ENCODE peak calls at places on chromosomes 13 and 19, in nine cellular contexts. J, M, C, Z, T, I, P, B and X are unnamed samples.

GRCh38 chr19:48254529-48254970 is 1.2 kb downstream of the CARD8 start:
- DNase-seq in T (no peak), M (no peak), I (no peak), B (no peak), P (no peak), Z (no peak), J (no peak), C (no peak), X (no peak)

GRCh38 chr13:27257233-27257568 is 5.8 kb downstream of the RPL21 start:
- DNase-seq in I (no peak), P (no peak), C (no peak), T (no peak), M (no peak), J (no peak), Z (no peak), B (no peak), X (no peak)

GRCh38 chr13:113445791-113446487 is 7.3 kb downstream of the ADPRHL1 start:
- DNase-seq in Z (no peak), B (no peak), M (no peak), I (no peak), T (no peak), J (no peak), C (no peak), P (no peak), X (no peak)

GRCh38 chr13:37618554-37618953 is 20.0 kb upstream of the POSTN start:
- DNase-seq in B (no peak), J (peak), Z (peak), T (no peak), I (peak), C (peak), M (no peak), P (no peak), X (peak)

GRCh38 chr19:21749090-21749489 is 18.3 kb downstream of the ZNF100 start:
- DNase-seq in P (no peak), M (no peak), I (peak), B (no peak), C (peak), Z (peak), J (peak), T (no peak), X (peak)

GRCh38 chr13:60654405-60654804 is 257.4 kb downstream of the TDRD3 start:
- DNase-seq in P (peak), J (peak), M (peak), T (no peak), C (no peak), Z (peak), B (peak), I (no peak), X (no peak)

GRCh38 chr13:74093691-74094090 is 40.5 kb downstream of the KLF12 start:
- DNase-seq in J (no peak), T (no peak), P (no peak), Z (no peak), M (no peak), I (peak), B (no peak), C (peak), X (no peak)

GRCh38 chr13:30186644-30187431 is 120.5 kb downstream of the KATNAL1 start:
- DNase-seq in P (no peak), C (peak), I (peak), T (no peak), J (no peak), Z (no peak), M (no peak), B (no peak), X (no peak)

GRCh38 chr13:114199961-114200672 is 21.1 kb downstream of the CFAP97D2 start:
- DNase-seq in M (no peak), P (no peak), I (no peak), T (peak), C (no peak), J (no peak), Z (no peak), B (no peak), X (no peak)

GRCh38 chr13:44259045-44260042 is 114.3 kb upstream of the SERP2 start:
- DNase-seq in M (peak), B (peak), T (no peak), C (peak), I (peak), P (no peak), J (peak), Z (peak), X (no peak)

GRCh38 chr19:19119325-19120237 is 18.7 kb downstream of the TMEM161A start:
- DNase-seq in J (no peak), Z (no peak), B (no peak), T (peak), C (no peak), M (no peak), P (no peak), I (no peak), X (no peak)

GRCh38 chr19:15456871-15457700 is 7.3 kb downstream of the RASAL3 start:
- DNase-seq in P (peak), I (no peak), C (no peak), M (no peak), B (no peak), J (no peak), T (peak), Z (no peak), X (no peak)

GRCh38 chr13:22173605-22174004 is 502.7 kb downstream of the FGF9 start:
- DNase-seq in J (peak), I (no peak), B (no peak), P (no peak), Z (no peak), T (no peak), C (peak), M (no peak), X (no peak)

GRCh38 chr19:46000497-46001246 is 5.4 kb downstream of the CCDC61 start:
- DNase-seq in J (no peak), I (no peak), B (no peak), C (no peak), Z (no peak), T (peak), P (no peak), M (peak), X (no peak)

GRCh38 chr13:73598021-73598712 is 536.0 kb downstream of the KLF12 start:
- DNase-seq in C (peak), J (no peak), P (no peak), T (no peak), B (no peak), I (peak), Z (peak), M (no peak), X (no peak)

GRCh38 chr13:34698953-34699352 is 243.1 kb upstream of the NBEA start:
- DNase-seq in P (no peak), J (peak), C (no peak), M (no peak), Z (peak), T (no peak), I (no peak), B (no peak), X (no peak)

GRCh38 chr13:44052843-44053607 is 173.3 kb downstream of the LACC1 start:
- DNase-seq in J (peak), I (peak), M (no peak), B (no peak), P (no peak), Z (peak), T (peak), C (peak), X (peak)

GRCh38 chr19:51121257-51121656 is 3.4 kb upstream of the SIGLEC9 start:
- DNase-seq in J (no peak), T (no peak), I (no peak), B (no peak), Z (no peak), C (no peak), P (no peak), M (no peak), X (no peak)

DNA sequence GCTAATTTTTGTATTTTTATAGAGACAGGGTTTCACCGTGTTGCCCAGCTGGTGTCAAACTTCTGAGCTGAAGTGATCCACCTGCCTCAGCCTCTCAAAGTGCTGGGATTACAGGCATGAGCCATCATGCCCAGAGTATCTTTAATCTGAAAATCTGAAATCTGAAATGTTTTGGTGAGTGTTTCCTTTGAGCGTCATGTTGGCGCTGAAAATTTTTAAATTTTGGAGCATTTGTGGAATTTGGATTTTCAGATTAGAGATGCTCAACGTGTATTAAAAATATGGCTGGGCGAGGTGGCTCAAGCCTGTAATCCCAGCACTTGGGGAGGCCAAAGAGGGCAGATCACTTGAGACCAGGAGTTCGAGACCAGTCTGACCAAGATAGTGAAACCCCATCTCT is 5.1 kb upstream of the CPAMD8 start:
- DNase-seq in J (no peak), P (no peak), B (no peak), Z (no peak), C (no peak), T (no peak), I (no peak), M (no peak), X (no peak)
- TF ChIP-seq CTCF in J (no peak), P (no peak), B (no peak), Z (no peak), C (no peak), T (no peak), I (no peak), M (no peak), X (no peak)

GRCh38 chr19:35120492-35120891 is 4.9 kb downstream of the FXYD3 start:
- DNase-seq in C (peak), Z (peak), P (peak), I (peak), B (no peak), J (peak), M (peak), T (no peak), X (peak)
- H3K4me3 ChIP-seq in C (no peak), Z (no peak), P (no peak), I (no peak), B (no peak), J (no peak), M (no peak), T (no peak), X (no peak)

DNA sequence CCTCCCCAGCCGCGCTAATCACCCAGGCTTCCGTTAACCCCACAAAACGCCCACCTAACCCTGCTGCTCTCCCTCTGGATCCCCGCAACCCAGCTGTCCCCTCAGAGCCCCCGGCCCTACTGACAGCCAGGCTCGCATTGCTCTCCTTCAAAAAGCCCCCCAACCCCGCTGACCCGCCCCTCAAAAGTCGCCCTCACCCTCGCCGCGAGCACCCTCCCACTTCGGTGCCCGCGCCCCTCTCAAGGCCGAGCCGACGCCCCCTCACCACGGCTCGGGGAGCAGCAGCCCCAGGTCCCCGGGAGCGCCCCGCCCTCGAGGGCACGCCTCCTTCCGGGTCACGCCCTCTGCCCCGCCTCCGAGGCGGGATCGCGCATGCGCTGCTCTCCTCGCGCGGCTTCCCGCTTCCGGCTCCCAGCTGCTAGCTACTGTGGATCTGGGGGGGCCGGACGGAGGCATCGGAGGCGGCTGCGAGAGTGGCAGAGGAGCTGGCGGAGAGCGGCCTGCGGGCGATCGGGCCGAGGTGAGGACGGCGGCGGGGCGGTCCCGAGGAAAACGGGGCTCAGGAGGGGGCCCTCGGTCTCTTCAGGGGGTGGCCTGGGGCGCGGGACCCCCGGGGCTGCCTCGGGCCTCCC is 46.1 kb downstream of the ARHGEF18 start:
- DNase-seq in P (peak), Z (peak), J (peak), C (peak), T (peak), M (peak), I (peak), B (peak), X (peak)
- TF ChIP-seq CTCF in P (no peak), Z (no peak), J (no peak), C (no peak), T (no peak), M (no peak), I (no peak), B (no peak), X (no peak)

GRCh38 chr13:70388935-70389334 is 280.7 kb upstream of the KLHL1 start:
- DNase-seq in C (no peak), Z (no peak), B (no peak), T (no peak), I (no peak), M (no peak), J (no peak), P (no peak), X (no peak)

GRCh38 chr13:70390064-70390463 is 281.8 kb upstream of the KLHL1 start:
- DNase-seq in B (no peak), T (no peak), M (no peak), Z (no peak), C (no peak), P (no peak), J (no peak), I (no peak), X (no peak)

GRCh38 chr13:70394149-70394548 is 285.9 kb upstream of the KLHL1 start:
- DNase-seq in B (no peak), Z (no peak), P (no peak), J (no peak), T (no peak), C (no peak), M (no peak), I (no peak), X (no peak)

GRCh38 chr13:70391678-70392077 is 283.4 kb upstream of the KLHL1 start:
- DNase-seq in J (no peak), B (no peak), P (no peak), T (no peak), Z (no peak), M (no peak), C (no peak), I (no peak), X (no peak)

DNA sequence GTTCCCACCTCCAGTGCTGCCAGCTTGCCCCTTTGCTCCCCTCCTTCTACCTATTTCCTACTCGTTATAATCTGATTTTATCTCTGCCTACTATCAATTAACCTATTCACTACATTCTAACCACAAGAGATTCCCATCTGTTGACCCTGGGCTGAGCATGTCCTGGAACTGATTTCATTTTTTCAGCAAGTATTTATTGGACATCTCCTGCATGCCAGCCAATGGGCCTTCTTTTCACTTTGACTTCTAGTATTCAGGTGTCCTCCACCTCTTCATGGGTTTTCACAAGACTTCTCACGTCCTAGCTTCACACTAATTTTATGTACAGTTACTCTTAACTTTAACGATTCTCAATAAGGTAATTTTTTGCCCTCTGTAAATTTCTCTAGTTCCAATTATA is 282.7 kb upstream of the KLHL1 start:
- DNase-seq in Z (no peak), B (no peak), I (no peak), M (no peak), P (no peak), C (no peak), J (no peak), T (no peak), X (no peak)
- H3K4me3 ChIP-seq in Z (no peak), B (no peak), I (no peak), M (no peak), P (no peak), C (no peak), J (no peak), T (no peak), X (no peak)

GRCh38 chr13:79401259-79402071 is 4.6 kb downstream of the RBM26 start:
- DNase-seq in B (no peak), P (no peak), T (no peak), J (no peak), I (no peak), M (no peak), Z (no peak), C (no peak), X (no peak)

GRCh38 chr13:79398169-79398568 is 7.9 kb downstream of the RBM26 start:
- DNase-seq in T (no peak), C (no peak), B (no peak), P (no peak), M (no peak), Z (no peak), I (no peak), J (no peak), X (no peak)

GRCh38 chr13:79402074-79402635 is 3.9 kb downstream of the RBM26 start:
- DNase-seq in B (no peak), C (no peak), I (no peak), Z (no peak), M (no peak), J (no peak), T (no peak), P (no peak), X (no peak)

GRCh38 chr13:79395881-79396280 is 10.2 kb downstream of the RBM26 start:
- DNase-seq in T (no peak), C (no peak), J (no peak), P (no peak), M (no peak), I (no peak), Z (no peak), B (no peak), X (no peak)

DNA sequence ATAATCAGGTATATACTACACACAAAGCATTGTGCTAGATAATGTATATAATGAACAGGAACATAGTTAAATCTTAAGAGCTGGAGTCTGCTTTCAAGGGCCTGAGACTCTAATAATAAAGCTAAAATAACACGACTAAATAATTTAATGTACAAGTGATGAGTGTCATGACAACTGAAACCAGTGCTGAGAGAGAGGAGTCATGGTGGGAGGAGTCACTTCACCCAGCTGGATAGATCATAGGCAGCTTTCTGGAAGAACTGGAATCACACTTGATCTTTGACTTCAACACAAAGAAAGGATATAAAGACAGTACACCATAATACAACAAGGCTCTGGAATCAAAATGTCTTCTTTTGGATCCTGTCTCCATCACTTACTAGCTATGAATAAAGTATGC is 7.1 kb downstream of the RBM26 start:
- DNase-seq in B (no peak), P (no peak), I (no peak), Z (no peak), C (peak), J (no peak), M (no peak), T (no peak), X (no peak)
- TF ChIP-seq CTCF in B (no peak), P (no peak), I (no peak), Z (no peak), C (no peak), J (no peak), M (no peak), T (no peak), X (no peak)

GRCh38 chr19:55086730-55087541 is 11.3 kb downstream of the EPS8L1 start:
- DNase-seq in B (peak), C (peak), P (peak), T (peak), Z (peak), I (peak), M (peak), J (peak), X (peak)

GRCh38 chr19:55084416-55084815 is 8.7 kb downstream of the EPS8L1 start:
- DNase-seq in C (no peak), P (no peak), I (no peak), B (no peak), M (no peak), T (no peak), J (no peak), Z (no peak), X (no peak)

GRCh38 chr19:55088021-55088451 is 12.4 kb downstream of the EPS8L1 start:
- DNase-seq in T (no peak), M (no peak), B (no peak), C (no peak), I (no peak), J (no peak), Z (no peak), P (no peak), X (no peak)

GRCh38 chr19:55087542-55087935 is 11.9 kb downstream of the EPS8L1 start:
- DNase-seq in Z (peak), C (peak), T (no peak), I (peak), B (no peak), M (no peak), J (no peak), P (no peak), X (no peak)

DNA sequence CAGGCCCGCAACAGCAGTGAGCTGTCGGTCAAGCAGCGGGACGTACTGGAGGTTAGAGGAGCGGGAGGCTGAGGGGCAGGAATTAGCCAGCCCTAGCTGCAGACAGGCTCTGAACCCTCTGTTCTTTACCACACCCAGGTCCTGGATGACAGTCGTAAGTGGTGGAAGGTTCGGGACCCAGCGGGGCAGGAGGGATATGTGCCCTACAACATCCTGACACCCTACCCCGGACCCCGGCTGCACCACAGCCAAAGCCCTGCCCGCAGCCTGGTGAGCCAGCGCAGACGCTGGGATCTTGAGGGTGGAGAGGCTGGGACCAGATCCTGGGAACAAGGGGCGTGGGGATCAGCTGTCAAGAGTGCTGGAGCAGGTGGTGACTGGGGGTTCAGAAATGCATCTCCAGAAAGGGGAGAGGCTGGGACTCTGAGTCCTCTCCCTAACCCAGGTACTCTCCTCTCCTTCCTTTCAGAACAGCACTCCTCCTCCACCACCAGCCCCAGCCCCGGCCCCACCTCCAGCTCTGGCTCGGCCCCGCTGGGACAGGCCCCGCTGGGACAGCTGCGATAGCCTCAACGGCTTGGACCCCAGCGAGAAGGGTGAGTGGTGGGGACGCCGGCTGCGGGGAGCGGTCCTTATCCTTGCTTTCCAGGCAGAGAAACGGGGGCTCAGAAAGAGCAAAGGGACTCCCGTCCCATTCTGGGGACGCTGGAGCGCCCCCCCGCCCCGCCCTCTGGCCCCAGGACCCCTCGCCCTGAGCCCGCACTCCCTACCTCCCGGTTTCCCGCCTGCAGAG is 10.4 kb downstream of the EPS8L1 start:
- DNase-seq in B (no peak), T (no peak), C (no peak), M (no peak), J (no peak), I (no peak), P (no peak), Z (no peak), X (no peak)
- H3K4me3 ChIP-seq in B (peak), T (peak), C (peak), M (peak), J (peak), I (peak), P (peak), Z (peak), X (no peak)

GRCh38 chr19:37172368-37173366 is at the start of gene ZNF585A:
- DNase-seq in P (peak), I (peak), J (peak), T (peak), M (peak), B (peak), C (peak), Z (peak), X (peak)
- TF ChIP-seq CTCF in P (peak), I (no peak), J (peak), T (no peak), M (no peak), B (no peak), C (peak), Z (peak), X (peak)

DNA sequence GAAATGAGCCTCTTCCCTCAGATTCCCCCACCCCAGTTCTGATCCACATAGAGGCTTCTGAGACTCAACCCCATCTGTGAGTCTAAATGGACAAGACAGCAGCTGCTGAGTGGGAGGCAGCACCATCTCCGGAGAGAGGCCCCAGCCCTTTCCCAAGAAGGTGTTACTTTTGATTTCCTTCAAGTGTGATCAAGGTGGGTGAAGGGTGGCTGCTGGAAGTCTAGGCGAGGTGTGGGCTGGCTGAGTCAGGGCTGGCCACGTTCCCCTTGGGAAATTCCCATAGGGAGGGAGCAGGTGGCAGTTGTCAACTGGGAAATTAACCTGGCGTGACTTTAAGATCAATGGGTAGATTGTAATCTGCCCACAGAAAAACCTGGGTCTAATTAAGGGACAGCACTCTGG is 148.0 kb downstream of the FOXO1 start:
- DNase-seq in P (no peak), Z (no peak), C (no peak), I (peak), M (peak), T (no peak), J (no peak), B (no peak), X (no peak)
- H3K4me3 ChIP-seq in P (no peak), Z (no peak), C (no peak), I (no peak), M (no peak), T (no peak), J (no peak), B (no peak), X (no peak)